ENCODE peak calls at places on chromosomes 11 and 22, in nine cellular contexts. R, W, F, L, C, J, V, D and Z are unnamed samples.

GRCh38 chr11:106152013-106152412 is 74.6 kb downstream of the AASDHPPT start:
- DNase-seq in R (no peak), W (no peak), F (no peak), L (no peak), C (no peak), J (no peak), V (peak), D (peak), Z (no peak)

GRCh38 chr11:10314199-10315072 is 9.6 kb downstream of the ADM start:
- DNase-seq in R (no peak), W (peak), F (no peak), L (no peak), C (no peak), J (peak), V (peak), D (peak), Z (peak)

GRCh38 chr11:35223429-35223828 is 84.5 kb downstream of the CD44 start:
- DNase-seq in R (peak), W (no peak), F (no peak), L (peak), C (peak), J (no peak), V (peak), D (peak), Z (no peak)

GRCh38 chr11:105201166-105201565 is 61.6 kb upstream of the CARD18 start:
- DNase-seq in R (no peak), W (no peak), F (no peak), L (no peak), C (no peak), J (no peak), V (no peak), D (no peak), Z (no peak)

GRCh38 chr11:134069996-134070845 is 1.3 kb downstream of the JAM3 start:
- DNase-seq in R (no peak), W (no peak), F (no peak), L (no peak), C (no peak), J (no peak), V (no peak), D (no peak), Z (no peak)

GRCh38 chr11:113876074-113876797 is 864 bp upstream of the USP28 start:
- DNase-seq in R (no peak), W (peak), F (peak), L (no peak), C (no peak), J (peak), V (no peak), D (no peak), Z (peak)

GRCh38 chr11:100177651-100178050 is 509.4 kb upstream of the ARHGAP42 start:
- DNase-seq in R (no peak), W (no peak), F (no peak), L (no peak), C (no peak), J (no peak), V (no peak), D (no peak), Z (no peak)

GRCh38 chr11:65793625-65794400 is 7.0 kb downstream of the OVOL1 start:
- DNase-seq in R (no peak), W (no peak), F (peak), L (peak), C (no peak), J (no peak), V (no peak), D (no peak), Z (no peak)

GRCh38 chr11:94925422-94926270 is 47.7 kb downstream of the CWC15 start:
- DNase-seq in R (no peak), W (no peak), F (no peak), L (no peak), C (no peak), J (no peak), V (peak), D (no peak), Z (no peak)

GRCh38 chr22:47839586-47840245 is 1077.3 kb downstream of the TBC1D22A start:
- DNase-seq in R (no peak), W (no peak), F (no peak), L (no peak), C (peak), J (no peak), V (no peak), D (no peak), Z (no peak)

GRCh38 chr11:80638296-80638695 is 1197.5 kb upstream of the TENM4 start:
- DNase-seq in R (no peak), W (no peak), F (no peak), L (no peak), C (no peak), J (no peak), V (no peak), D (no peak), Z (no peak)

GRCh38 chr11:34351687-34352469 is 5.9 kb downstream of the ABTB2 start:
- DNase-seq in R (no peak), W (peak), F (no peak), L (no peak), C (no peak), J (peak), V (no peak), D (no peak), Z (no peak)

GRCh38 chr11:78261367-78261766 is 72.6 kb downstream of the USP35 start:
- DNase-seq in R (no peak), W (no peak), F (no peak), L (no peak), C (no peak), J (no peak), V (no peak), D (no peak), Z (no peak)

GRCh38 chr22:38135133-38135706 is 24.7 kb upstream of the BAIAP2L2 start:
- DNase-seq in R (peak), W (no peak), F (no peak), L (no peak), C (no peak), J (peak), V (peak), D (peak), Z (peak)

GRCh38 chr22:17057959-17058814 is 26.6 kb upstream of the IL17RA start:
- DNase-seq in R (peak), W (peak), F (peak), L (peak), C (peak), J (peak), V (peak), D (peak), Z (peak)